ENCODE peak calls at places on chromosomes 13 and 19, in five cellular contexts. Z is K562, G is upper lobe of left lung, W is GM12878, X is HepG2. H is an unnamed sample.

GRCh38 chr13:84399320-84400085 is 517.2 kb upstream of the SLITRK1 start:
- ATAC-seq in G (no peak), Z (no peak), X (peak), W (no peak), H (no peak)

GRCh38 chr13:110771194-110771593 is 57.7 kb downstream of the ING1 start:
- ATAC-seq in X (no peak), Z (no peak), G (no peak), W (peak), H (peak)

GRCh38 chr19:35860818-35861639 is 4.3 kb downstream of the KIRREL2 start:
- ATAC-seq in Z (peak), G (no peak), X (peak), W (no peak), H (no peak)

GRCh38 chr19:17803264-17803896 is 8.4 kb downstream of the B3GNT3 start:
- ATAC-seq in X (no peak), Z (no peak), W (peak), G (peak), H (no peak)

GRCh38 chr19:7386308-7386707 is 37.6 kb downstream of the ARHGEF18 start:
- ATAC-seq in X (peak), Z (peak), W (peak), G (no peak), H (no peak)

GRCh38 chr13:111402441-111402840 is 82.0 kb downstream of the TEX29 start:
- ATAC-seq in W (no peak), X (no peak), Z (no peak), G (no peak), H (no peak)

GRCh38 chr19:7292950-7293794 is 1.0 kb downstream of the INSR start:
- ATAC-seq in W (peak), Z (no peak), X (peak), G (peak), H (peak)

GRCh38 chr13:98060282-98060681 is 82.6 kb upstream of the FARP1 start:
- ATAC-seq in Z (no peak), W (no peak), G (no peak), X (no peak), H (no peak)

GRCh38 chr13:76622336-76623045 is 263.7 kb downstream of the KCTD12 start:
- ATAC-seq in G (no peak), Z (no peak), W (no peak), X (no peak), H (no peak)

GRCh38 chr19:16397791-16398529 is 73.3 kb downstream of the KLF2 start:
- ATAC-seq in X (no peak), W (no peak), G (peak), Z (no peak), H (peak)

GRCh38 chr13:101875717-101876393 is 423.4 kb downstream of the ITGBL1 start:
- ATAC-seq in W (peak), G (no peak), X (peak), Z (no peak), H (no peak)

GRCh38 chr13:97274782-97275252 is 52.7 kb downstream of the MBNL2 start:
- ATAC-seq in Z (no peak), W (no peak), G (peak), X (peak), H (peak)

GRCh38 chr13:109740121-109740520 is 46.3 kb downstream of the IRS2 start:
- ATAC-seq in Z (no peak), X (no peak), W (no peak), G (no peak), H (peak)

GRCh38 chr19:16520074-16520973 is 21.9 kb downstream of the CHERP start:
- ATAC-seq in G (no peak), X (no peak), Z (no peak), W (no peak), H (no peak)

GRCh38 chr13:109180905-109181425 is 551.6 kb downstream of the MYO16 start:
- ATAC-seq in G (no peak), W (no peak), Z (no peak), X (no peak), H (no peak)

GRCh38 chr19:55247621-55248099 is 11.2 kb downstream of the PPP6R1 start:
- ATAC-seq in X (no peak), G (peak), W (no peak), Z (peak), H (peak)

GRCh38 chr13:109818136-109818535 is 31.8 kb upstream of the IRS2 start:
- ATAC-seq in Z (no peak), G (no peak), W (no peak), X (no peak), H (no peak)

GRCh38 chr13:24982333-24982999 is 113.5 kb upstream of the PABPC3 start:
- ATAC-seq in W (no peak), G (peak), X (no peak), Z (no peak), H (peak)

GRCh38 chr13:38537026-38537425 is 149.9 kb upstream of the FREM2 start:
- ATAC-seq in G (no peak), Z (no peak), W (no peak), X (no peak), H (no peak)

GRCh38 chr13:73782781-73783180 is 351.4 kb downstream of the KLF12 start:
- ATAC-seq in G (no peak), X (peak), Z (no peak), W (no peak), H (no peak)

GRCh38 chr13:77330009-77330471 is 3.1 kb upstream of the MYCBP2 start:
- ATAC-seq in W (peak), Z (no peak), X (no peak), G (peak), H (no peak)

GRCh38 chr13:112588490-112589297 is 741 bp upstream of the TUBGCP3 start:
- ATAC-seq in G (no peak), X (no peak), W (no peak), Z (no peak), H (no peak)

GRCh38 chr13:23751195-23751594 is 138.0 kb downstream of the MIPEP start:
- ATAC-seq in Z (no peak), G (no peak), W (peak), X (no peak), H (no peak)

GRCh38 chr19:898663-899062 is 5.4 kb downstream of the RNU6-9 start:
- ATAC-seq in Z (no peak), G (peak), W (peak), X (no peak), H (no peak)

GRCh38 chr19:5364674-5365073 is 24.1 kb upstream of the PTPRS start:
- ATAC-seq in W (no peak), X (no peak), Z (peak), G (no peak), H (no peak)

GRCh38 chr13:30045916-30046704 is 195.7 kb upstream of the UBL3 start:
- ATAC-seq in Z (no peak), X (no peak), W (no peak), G (no peak), H (no peak)

GRCh38 chr19:47758433-47758784 is 13.1 kb downstream of the NOP53 start:
- ATAC-seq in X (no peak), W (no peak), Z (no peak), G (no peak), H (no peak)

GRCh38 chr19:15292847-15293582 is 39.3 kb downstream of the BRD4 start:
- ATAC-seq in X (no peak), Z (no peak), W (peak), G (no peak), H (no peak)

GRCh38 chr19:20558011-20558410 is 7.6 kb downstream of the ZNF737 start:
- ATAC-seq in W (no peak), X (no peak), Z (no peak), G (no peak), H (no peak)

GRCh38 chr13:97975280-97975850 is 21.9 kb downstream of the IPO5 start:
- ATAC-seq in X (no peak), Z (no peak), G (no peak), W (no peak), H (no peak)

GRCh38 chr19:2511570-2511969 is 35.6 kb downstream of the GADD45B start:
- ATAC-seq in G (no peak), Z (no peak), X (peak), W (peak), H (no peak)

GRCh38 chr13:108959254-108959653 is 329.8 kb downstream of the MYO16 start:
- ATAC-seq in G (no peak), Z (no peak), X (no peak), W (no peak), H (no peak)

GRCh38 chr19:34193439-34193838 is 21.1 kb downstream of the LSM14A start:
- ATAC-seq in W (no peak), Z (no peak), X (no peak), G (no peak), H (no peak)

GRCh38 chr13:110925023-110925608 is 10.2 kb upstream of the ANKRD10 start:
- ATAC-seq in G (no peak), W (no peak), X (no peak), Z (peak), H (no peak)

GRCh38 chr19:14166448-14166847 is 30.1 kb upstream of the ASF1B start:
- ATAC-seq in W (no peak), G (no peak), Z (no peak), X (no peak), H (no peak)

GRCh38 chr19:1016647-1017114 is 4.2 kb downstream of the TMEM259 start:
- ATAC-seq in X (no peak), Z (no peak), G (no peak), W (no peak), H (no peak)

GRCh38 chr13:84479656-84480055 is 597.4 kb upstream of the SLITRK1 start:
- ATAC-seq in Z (no peak), G (no peak), X (no peak), W (no peak), H (no peak)

GRCh38 chr19:52640916-52641315 is 2.8 kb upstream of the ZNF83 start:
- ATAC-seq in Z (peak), W (no peak), X (no peak), G (no peak), H (no peak)

GRCh38 chr19:10736916-10737551 is 19.2 kb downstream of the DNM2 start:
- ATAC-seq in Z (peak), W (no peak), X (no peak), G (peak), H (no peak)

GRCh38 chr19:38834590-38834989 is 3.0 kb upstream of the ECH1 start:
- ATAC-seq in X (no peak), Z (no peak), G (no peak), W (no peak), H (no peak)
- TF ChIP-seq POLR2A in X (no peak), Z (no peak), G (no peak), W (no peak), H (no peak)

GRCh38 chr19:37334179-37335071 is 36.5 kb upstream of the ZNF527 start:
- ATAC-seq in Z (peak), G (peak), X (no peak), W (peak), H (peak)
- TF ChIP-seq POLR2AphosphoS5 in Z (no peak), G (peak), X (no peak), W (peak), H (peak)

GRCh38 chr19:12610540-12611360 is at the start of the genes ZNF490 and ZNF791:
- ATAC-seq in W (peak), X (peak), G (peak), Z (peak), H (peak)
- TF ChIP-seq EP300 in W (no peak), X (no peak), G (no peak), Z (peak), H (no peak)

GRCh38 chr13:21361706-21362105 is 97.4 kb downstream of the ZDHHC20 start:
- ATAC-seq in G (no peak), Z (no peak), X (no peak), W (no peak), H (no peak)

GRCh38 chr13:21360463-21360862 is 98.6 kb downstream of the ZDHHC20 start:
- ATAC-seq in G (no peak), Z (no peak), W (no peak), X (no peak), H (no peak)

GRCh38 chr13:21364357-21364756 is 94.7 kb downstream of the ZDHHC20 start:
- ATAC-seq in W (no peak), G (no peak), X (no peak), Z (no peak), H (no peak)

GRCh38 chr13:21361123-21361522 is 98.0 kb downstream of the ZDHHC20 start:
- ATAC-seq in X (no peak), G (no peak), W (no peak), Z (no peak), H (no peak)

GRCh38 chr13:21359855-21360254 is 99.2 kb downstream of the ZDHHC20 start:
- ATAC-seq in X (no peak), G (no peak), Z (no peak), W (no peak), H (no peak)
- TF ChIP-seq POLR2A in X (no peak), G (no peak), Z (no peak), W (no peak), H (no peak)

GRCh38 chr13:31334547-31334946 is 134.8 kb downstream of the B3GLCT start:
- ATAC-seq in W (no peak), Z (no peak), X (no peak), G (no peak), H (no peak)
- TF ChIP-seq POLR2AphosphoS5 in W (no peak), Z (no peak), X (no peak), G (no peak), H (no peak)

GRCh38 chr13:51303882-51304281 is 35.6 kb upstream of the SERPINE3 start:
- ATAC-seq in W (no peak), Z (no peak), X (no peak), G (no peak), H (no peak)

GRCh38 chr13:51305558-51305957 is 33.9 kb upstream of the SERPINE3 start:
- ATAC-seq in X (no peak), Z (no peak), G (no peak), W (no peak), H (no peak)

GRCh38 chr13:51297556-51297955 is 41.9 kb upstream of the SERPINE3 start:
- ATAC-seq in W (peak), G (no peak), X (peak), Z (peak), H (no peak)

GRCh38 chr13:51298812-51299211 is 40.7 kb upstream of the SERPINE3 start:
- ATAC-seq in W (no peak), X (no peak), Z (no peak), G (no peak), H (no peak)

GRCh38 chr13:51303063-51303552 is 36.4 kb upstream of the SERPINE3 start:
- ATAC-seq in Z (no peak), X (no peak), W (no peak), G (no peak), H (no peak)
- TF ChIP-seq EP300 in Z (no peak), X (no peak), W (no peak), G (no peak), H (no peak)

GRCh38 chr19:38852231-38853044 is 2.7 kb upstream of the HNRNPL start:
- ATAC-seq in Z (no peak), W (peak), X (no peak), G (no peak), H (no peak)
- TF ChIP-seq POLR2A in Z (peak), W (peak), X (peak), G (peak), H (peak)

DNA sequence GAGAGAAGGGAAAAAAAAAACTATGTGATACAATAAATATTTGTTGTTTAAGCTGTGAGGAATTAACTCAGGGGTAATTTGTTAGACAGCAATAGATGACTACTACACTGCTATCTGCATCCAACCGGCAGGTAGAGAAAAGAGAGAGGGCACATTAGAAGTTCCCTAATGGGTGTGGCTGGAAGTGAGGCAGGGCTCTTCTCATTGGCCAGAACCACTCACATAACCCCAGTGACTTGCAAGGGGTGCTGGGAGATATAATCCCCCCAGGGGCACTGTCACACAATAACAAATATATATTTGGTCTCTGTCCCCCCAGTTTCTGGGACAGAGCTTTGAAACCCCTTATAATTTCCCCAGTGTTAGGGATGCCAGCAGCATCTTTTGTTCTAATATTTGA is 24.3 kb downstream of the FGF21 start:
- ATAC-seq in W (peak), G (no peak), Z (peak), X (peak), H (no peak)
- TF ChIP-seq POLR2AphosphoS5 in W (no peak), G (no peak), Z (no peak), X (no peak), H (no peak)

DNA sequence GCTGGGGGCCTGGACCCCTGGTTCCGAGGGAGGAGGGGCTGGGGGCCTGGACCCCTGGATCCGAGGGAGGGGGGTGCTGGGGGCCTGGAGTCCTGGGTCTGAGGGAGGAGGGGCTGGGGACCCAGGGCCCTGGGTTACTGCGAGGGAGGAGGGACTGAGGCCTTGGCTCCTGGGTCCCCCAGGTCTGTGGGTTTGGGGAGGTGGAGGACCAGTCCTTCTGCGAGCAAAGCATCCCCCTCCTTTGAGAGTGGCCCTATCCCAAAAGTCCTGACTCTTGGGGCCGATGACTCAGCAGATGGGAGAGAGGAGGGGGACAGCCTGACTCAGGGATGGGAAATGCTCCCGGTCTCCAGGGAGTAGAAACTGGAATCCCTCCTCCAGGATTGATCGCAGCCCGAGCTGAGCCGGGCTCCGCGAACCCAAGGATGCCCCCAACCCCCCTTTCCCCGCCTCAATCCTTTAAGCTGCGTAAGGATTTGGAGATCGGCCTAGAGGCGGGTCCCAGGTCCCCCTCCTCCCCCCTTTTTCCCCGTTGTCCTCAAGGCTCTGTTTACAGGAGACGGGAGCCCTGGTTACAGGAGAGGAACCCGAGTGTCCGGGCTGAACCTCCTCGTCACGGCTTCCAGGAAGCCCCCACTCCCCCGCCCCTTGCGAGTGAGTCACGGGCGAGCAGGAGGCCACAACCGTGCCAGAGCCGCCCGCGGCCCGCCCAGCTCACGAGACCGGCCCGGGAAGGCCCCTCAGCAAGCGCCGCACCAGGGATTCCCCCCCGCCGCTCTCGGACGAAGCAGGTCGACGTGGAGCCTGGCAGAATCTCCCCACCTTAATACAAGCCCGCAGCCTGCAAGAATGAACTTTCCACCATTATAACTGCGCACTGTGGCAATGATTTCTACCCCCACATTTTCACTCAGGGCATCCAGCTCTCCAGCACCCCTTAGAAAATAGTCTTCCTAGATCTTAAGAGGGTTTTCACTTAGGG is 3.0 kb upstream of the ZFP36 start:
- ATAC-seq in G (peak), W (peak), Z (peak), X (no peak), H (peak)
- TF ChIP-seq EP300 in G (peak), W (peak), Z (no peak), X (no peak), H (peak)

DNA sequence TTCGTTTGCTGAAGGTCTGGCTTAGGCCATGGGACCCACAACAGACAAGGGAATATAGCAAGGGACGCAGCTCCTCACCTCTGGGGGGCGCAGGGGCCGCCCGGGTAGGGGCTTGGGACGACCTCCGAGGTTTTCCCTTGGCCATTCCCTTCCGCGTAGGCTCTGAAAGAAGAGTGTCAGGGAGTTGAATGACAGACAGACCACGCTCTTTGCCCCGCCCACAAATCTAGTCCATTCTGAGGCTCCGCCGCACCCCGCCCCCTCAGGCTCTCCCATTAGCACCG is 11.4 kb upstream of the ZNF414 start:
- ATAC-seq in X (peak), W (no peak), Z (no peak), G (no peak), H (no peak)
- TF ChIP-seq POLR2A in X (no peak), W (no peak), Z (peak), G (peak), H (no peak)

H was measured in gastroesophageal sphincter.